ENCODE peak calls at places on chromosomes 4 and X, in nine cellular contexts. P is ELR, U is left ventricle myocardium inferior, J is astrocyte, I is foreskin fibroblast, C is EL, F is HepG2, V is NCI-H226, W is sciatic nerve. Y is an unnamed sample.

GRCh38 chrX:136307471-136307870 is 6.7 kb downstream of the ADGRG4 start:
- DNase-seq in U (no peak), V (no peak), F (no peak), I (no peak), J (no peak), P (no peak), C (no peak), W (no peak), Y (no peak)

GRCh38 chrX:110417128-110417527 is 58.5 kb downstream of the RTL9 start:
- DNase-seq in W (no peak), I (peak), P (no peak), V (no peak), C (no peak), F (no peak), J (no peak), U (no peak), Y (no peak)

GRCh38 chr4:8580321-8581093 is at the start of gene GPR78:
- DNase-seq in P (peak), V (no peak), J (peak), U (peak), C (peak), W (peak), F (no peak), I (peak), Y (no peak)

GRCh38 chr4:158347596-158347995 is 137.3 kb downstream of the TMEM144 start:
- DNase-seq in W (no peak), C (no peak), I (peak), F (no peak), J (no peak), U (no peak), P (no peak), V (no peak), Y (no peak)

GRCh38 chr4:153529646-153530045 is 63.5 kb downstream of the TMEM131L start:
- DNase-seq in P (no peak), W (no peak), I (peak), C (no peak), J (no peak), F (no peak), V (no peak), U (no peak), Y (peak)

GRCh38 chrX:56733459-56734046 is 4.5 kb downstream of the NBDY start:
- DNase-seq in I (peak), P (peak), U (no peak), J (no peak), C (peak), F (peak), V (peak), W (peak), Y (peak)

GRCh38 chr4:112532267-112532666 is 16.3 kb upstream of the NEUROG2 start:
- DNase-seq in J (peak), F (no peak), U (no peak), P (peak), I (peak), V (no peak), W (no peak), C (peak), Y (no peak)

GRCh38 chr4:112889619-112890294 is 159.7 kb upstream of the ANK2 start:
- DNase-seq in I (peak), U (no peak), J (peak), W (no peak), F (no peak), C (peak), P (peak), V (no peak), Y (peak)

GRCh38 chr4:139556735-139557505 is 901 bp upstream of the SETD7 start:
- DNase-seq in C (peak), I (peak), F (no peak), P (peak), W (peak), J (no peak), V (no peak), U (peak), Y (peak)